ENCODE peak calls at places on chromosomes 11 and 22, in nine cellular contexts. F is GM13977; T is brain microvascular endothelial cell; N is NCI-H82; R is NT2/D1; O is midbrain; V is iris pigment epithelial cell; E is GM12865; Y is activated CD8-positive, alpha-beta memory T cell treated with anti-CD3 and anti-CD28 coated beads for 1 hour. H is an unnamed sample.

GRCh38 chr22:37054078-37054440 is 2.5 kb downstream of the KCTD17 start:
- DNase-seq in F (no peak), T (no peak), N (peak; percentile 94), R (no peak), O (no peak), V (no peak), E (no peak), Y (no peak), H (no peak)

GRCh38 chr11:2860636-2861035 is 24.9 kb downstream of the CDKN1C start:
- DNase-seq in F (peak; percentile 67), T (peak; percentile 7), N (no peak), R (no peak), O (no peak), V (peak; percentile 54), E (peak; percentile 26), Y (no peak), H (peak; percentile 11)

GRCh38 chr22:34973016-34973415 is 92.9 kb upstream of the ISX start:
- DNase-seq in F (no peak), T (no peak), N (no peak), R (no peak), O (no peak), V (no peak), E (no peak), Y (no peak), H (no peak)

GRCh38 chr11:73429121-73429740 is 53.0 kb downstream of the RELT start:
- DNase-seq in F (no peak), T (peak; percentile 69), N (no peak), R (no peak), O (no peak), V (peak; percentile 85), E (no peak), Y (no peak), H (no peak)

GRCh38 chr11:130522284-130522961 is 74.0 kb downstream of the ADAMTS15 start:
- DNase-seq in F (no peak), T (peak; percentile 93), N (peak; percentile 67), R (peak; percentile 63), O (no peak), V (peak; percentile 90), E (no peak), Y (no peak), H (no peak)

GRCh38 chr11:77019976-77020591 is 14.1 kb upstream of the B3GNT6 start:
- DNase-seq in F (no peak), T (peak; percentile 65), N (no peak), R (no peak), O (no peak), V (peak; percentile 57), E (no peak), Y (no peak), H (no peak)

GRCh38 chr22:31618057-31618456 is 44.0 kb downstream of the PISD start:
- DNase-seq in F (no peak), T (no peak), N (no peak), R (no peak), O (no peak), V (no peak), E (no peak), Y (no peak), H (no peak)

GRCh38 chr11:7555067-7555699 is 41.4 kb downstream of the PPFIBP2 start:
- DNase-seq in F (no peak), T (no peak), N (no peak), R (no peak), O (peak; percentile 64), V (peak; percentile 6), E (no peak), Y (no peak), H (no peak)

GRCh38 chr11:64869571-64870175 is 8.7 kb downstream of the EHD1 start:
- DNase-seq in F (no peak), T (no peak), N (peak; percentile 62), R (no peak), O (no peak), V (no peak), E (peak; percentile 44), Y (no peak), H (no peak)

GRCh38 chr22:43289976-43290663 is 53.1 kb downstream of the SCUBE1 start:
- DNase-seq in F (no peak), T (no peak), N (no peak), R (no peak), O (no peak), V (peak; percentile 30), E (no peak), Y (no peak), H (no peak)

GRCh38 chr11:727281-727701 is 20.0 kb upstream of the TALDO1 start:
- DNase-seq in F (no peak), T (no peak), N (no peak), R (no peak), O (no peak), V (no peak), E (no peak), Y (no peak), H (no peak)

GRCh38 chr11:82867495-82868082 is 32.6 kb downstream of the PRCP start:
- DNase-seq in F (peak; percentile 57), T (peak; percentile 86), N (peak; percentile 93), R (peak; percentile 79), O (peak; percentile 87), V (peak; percentile 77), E (peak; percentile 86), Y (peak; percentile 61), H (peak; percentile 26)

GRCh38 chr22:36641902-36642640 is 61.5 kb downstream of the CACNG2 start:
- DNase-seq in F (no peak), T (peak; percentile 9), N (peak; percentile 91), R (no peak), O (no peak), V (peak; percentile 22), E (no peak), Y (no peak), H (no peak)

GRCh38 chr11:14414470-14415461 is 55.8 kb upstream of the RRAS2 start:
- DNase-seq in F (peak; percentile 36), T (no peak), N (no peak), R (no peak), O (no peak), V (peak; percentile 62), E (peak; percentile 67), Y (peak; percentile 48), H (peak; percentile 41)

GRCh38 chr22:38989461-38989860 is 7.3 kb downstream of the APOBEC3B start:
- DNase-seq in F (no peak), T (no peak), N (no peak), R (no peak), O (no peak), V (no peak), E (no peak), Y (no peak), H (no peak)

GRCh38 chr11:67277231-67277961 is 11.1 kb downstream of the GRK2 start:
- DNase-seq in F (peak; percentile 93), T (no peak), N (peak; percentile 65), R (no peak), O (peak; percentile 40), V (peak; percentile 83), E (peak; percentile 98), Y (peak; percentile 80), H (peak; percentile 66)

GRCh38 chr11:93290061-93290460 is 40.5 kb upstream of the DEUP1 start:
- DNase-seq in F (no peak), T (no peak), N (no peak), R (no peak), O (no peak), V (no peak), E (no peak), Y (no peak), H (no peak)

GRCh38 chr22:36548606-36549005 is 19.6 kb upstream of the EIF3D start:
- DNase-seq in F (no peak), T (no peak), N (no peak), R (no peak), O (no peak), V (no peak), E (no peak), Y (no peak), H (no peak)

GRCh38 chr11:71130106-71130505 is 122.3 kb downstream of the SHANK2 start:
- DNase-seq in F (no peak), T (no peak), N (no peak), R (no peak), O (no peak), V (no peak), E (no peak), Y (no peak), H (no peak)

GRCh38 chr11:10625281-10625981 is 57.0 kb upstream of the LYVE1 start:
- DNase-seq in F (no peak), T (no peak), N (no peak), R (no peak), O (no peak), V (no peak), E (no peak), Y (no peak), H (no peak)

GRCh38 chr22:23438216-23438615 is 141.9 kb downstream of the IGLL1 start:
- DNase-seq in F (no peak), T (no peak), N (no peak), R (no peak), O (no peak), V (no peak), E (no peak), Y (no peak), H (no peak)

GRCh38 chr22:50699001-50699753 is 26.6 kb downstream of the SHANK3 start:
- DNase-seq in F (no peak), T (no peak), N (no peak), R (no peak), O (no peak), V (no peak), E (no peak), Y (no peak), H (no peak)

GRCh38 chr22:47035443-47035881 is 273.0 kb downstream of the TBC1D22A start:
- DNase-seq in F (no peak), T (no peak), N (no peak), R (no peak), O (no peak), V (no peak), E (no peak), Y (no peak), H (no peak)

GRCh38 chr22:39545310-39546063 is 12.9 kb upstream of the RPS19BP1 start:
- DNase-seq in F (no peak), T (no peak), N (no peak), R (peak; percentile 63), O (no peak), V (no peak), E (peak; percentile 32), Y (peak; percentile 64), H (no peak)

GRCh38 chr22:29081499-29082236 is 8.8 kb downstream of the KREMEN1 start:
- DNase-seq in F (no peak), T (no peak), N (peak; percentile 46), R (no peak), O (no peak), V (no peak), E (no peak), Y (no peak), H (no peak)

GRCh38 chr22:22201185-22201924 is 43.2 kb upstream of the VPREB1 start:
- DNase-seq in F (peak; percentile 84), T (no peak), N (peak; percentile 1), R (peak; percentile 30), O (no peak), V (peak; percentile 48), E (peak; percentile 75), Y (no peak), H (no peak)

GRCh38 chr22:28172948-28173360 is 253.9 kb upstream of the PITPNB start:
- DNase-seq in F (no peak), T (no peak), N (no peak), R (no peak), O (no peak), V (no peak), E (no peak), Y (no peak), H (no peak)

GRCh38 chr11:13963949-13964770 is 1.6 kb downstream of the SPON1 start:
- DNase-seq in F (no peak), T (no peak), N (peak; percentile 59), R (no peak), O (peak; percentile 37), V (no peak), E (no peak), Y (no peak), H (no peak)

GRCh38 chr11:117457031-117457785 is 129.6 kb downstream of the CEP164 start:
- DNase-seq in F (no peak), T (no peak), N (peak; percentile 93), R (no peak), O (no peak), V (no peak), E (no peak), Y (no peak), H (no peak)

GRCh38 chr11:73398721-73399120 is 22.5 kb downstream of the RELT start:
- DNase-seq in F (no peak), T (no peak), N (peak; percentile 11), R (no peak), O (no peak), V (no peak), E (no peak), Y (no peak), H (no peak)

GRCh38 chr11:85647604-85648299 is at the start of gene TMEM126A:
- DNase-seq in F (peak; percentile 83), T (peak; percentile 79), N (peak; percentile 94), R (peak; percentile 86), O (peak; percentile 89), V (peak; percentile 86), E (peak; percentile 92), Y (peak; percentile 86), H (peak; percentile 64)